ENCODE peak calls at places on chromosome 10, in six cellular contexts. D is H1, X is IMR-90, H is neuronal stem cell, Z is mesenchymal stem cell, E is trophoblast cell. C is an unnamed sample. For H3K9me3, the result is how much of the 10 kb centered on the place peaks cover.

GRCh38 chr10:92590623-92591549 is 2.0 kb upstream of the KIF11 start:
- DNase-seq in D (peak), X (peak), H (peak), Z (peak), E (peak), C (peak)

GRCh38 chr10:22259280-22259679 is 41.5 kb upstream of the EBLN1 start:
- DNase-seq in D (no peak), X (no peak), H (no peak), Z (peak), E (no peak), C (no peak)

GRCh38 chr10:6065845-6066244 is 3.7 kb upstream of the IL2RA start:
- DNase-seq in D (no peak), X (no peak), H (no peak), Z (no peak), E (no peak), C (no peak)

GRCh38 chr10:72336259-72337038 is 18.3 kb downstream of the DNAJB12 start:
- DNase-seq in D (no peak), X (no peak), H (no peak), Z (no peak), E (no peak), C (no peak)

GRCh38 chr10:54914049-54914448 is 113.0 kb upstream of the PCDH15 start:
- DNase-seq in D (no peak), X (no peak), H (no peak), Z (no peak), E (no peak), C (no peak)

GRCh38 chr10:32171213-32171612 is 115.0 kb upstream of the KIF5B start:
- DNase-seq in D (no peak), X (no peak), H (no peak), Z (no peak), E (peak), C (no peak)

GRCh38 chr10:17989908-17990767 is 38.4 kb downstream of the SLC39A12 start:
- DNase-seq in D (no peak), X (peak), H (no peak), Z (peak), E (peak), C (no peak)

GRCh38 chr10:116809528-116810500 is 39.5 kb upstream of the ENO4 start:
- DNase-seq in D (peak), X (no peak), H (no peak), Z (no peak), E (peak), C (peak)

GRCh38 chr10:97332586-97333350 is 1.8 kb downstream of the FRAT2 start:
- DNase-seq in D (no peak), X (peak), H (peak), Z (peak), E (peak), C (peak)

GRCh38 chr10:88958721-88959120 is 6.1 kb upstream of the ACTA2 start:
- DNase-seq in D (no peak), X (no peak), H (no peak), Z (no peak), E (no peak), C (no peak)

GRCh38 chr10:17386616-17387075 is 67.7 kb downstream of the ST8SIA6 start:
- DNase-seq in D (no peak), X (no peak), H (no peak), Z (no peak), E (peak), C (peak)

GRCh38 chr10:57420881-57421280 is 846.8 kb downstream of the IPMK start:
- DNase-seq in D (no peak), X (no peak), H (no peak), Z (no peak), E (peak), C (no peak)

GRCh38 chr10:70269741-70270140 is 14.1 kb downstream of the NPFFR1 start:
- DNase-seq in D (no peak), X (no peak), H (no peak), Z (no peak), E (no peak), C (no peak)

GRCh38 chr10:25028711-25029110 is 12.3 kb downstream of the THNSL1 start:
- DNase-seq in D (no peak), X (peak), H (no peak), Z (no peak), E (no peak), C (no peak)

GRCh38 chr10:126568809-126569208 is 101.7 kb downstream of the C10orf90 start:
- DNase-seq in D (no peak), X (no peak), H (no peak), Z (no peak), E (no peak), C (no peak)
- H3K4ac ChIP-seq in D (no peak), X (no peak), H (no peak), Z (no peak), E (no peak), C (no peak)

DNA sequence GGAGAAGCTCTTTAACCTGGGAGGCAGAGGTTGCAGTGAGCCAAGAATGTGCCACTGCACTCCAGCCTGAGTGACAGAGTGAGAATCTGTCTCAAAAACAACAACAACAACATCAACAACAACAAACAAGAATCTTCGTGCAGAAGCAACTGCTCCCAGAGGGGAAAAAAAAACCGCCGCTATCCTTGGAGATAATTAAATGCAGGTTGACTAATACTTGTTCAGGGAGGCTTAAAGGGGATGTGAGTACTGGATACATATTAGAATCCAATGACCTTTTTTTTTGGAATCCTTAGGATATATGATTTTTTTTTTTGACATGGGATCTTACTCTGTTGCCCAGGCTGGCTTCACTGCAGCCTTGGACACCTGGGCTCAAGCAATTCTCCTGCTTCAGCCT is 89.6 kb upstream of the FAM171A1 start:
- DNase-seq in D (no peak), X (no peak), H (no peak), Z (no peak), E (no peak), C (no peak)
- H3K9me3 ChIP-seq in D (under half), X (under half), H (under half), Z (under half), E (under half), C (under half)

GRCh38 chr10:8956400-8956799 is 901.9 kb downstream of the GATA3 start:
- DNase-seq in D (no peak), X (no peak), H (no peak), Z (no peak), E (no peak), C (no peak)
- H3K4ac ChIP-seq in D (no peak), X (no peak), H (no peak), Z (no peak), E (no peak), C (no peak)

DNA sequence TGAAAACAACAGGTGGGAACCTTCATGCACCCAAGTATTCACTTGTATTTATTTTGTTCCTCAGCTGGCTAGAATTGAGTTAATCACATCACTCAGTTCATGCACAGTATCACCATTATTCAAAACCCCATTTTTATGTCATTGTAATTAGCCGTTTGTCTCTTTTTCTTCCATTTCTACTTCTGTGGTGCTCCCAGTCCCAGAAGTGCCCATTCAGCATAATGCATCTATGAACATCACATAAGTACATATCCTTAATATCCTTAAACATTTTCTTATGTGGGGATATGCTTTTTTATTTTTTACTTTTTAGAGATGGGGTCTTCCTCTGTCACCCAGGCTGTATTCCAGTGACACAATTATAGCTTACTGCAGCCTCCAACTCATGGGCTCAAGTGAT is 510.9 kb upstream of the MGMT start:
- DNase-seq in D (no peak), X (no peak), H (no peak), Z (no peak), E (no peak), C (no peak)
- H3K9me3 ChIP-seq in D (under half), X (under half), H (under half), Z (under half), E (under half), C (under half)

DNA sequence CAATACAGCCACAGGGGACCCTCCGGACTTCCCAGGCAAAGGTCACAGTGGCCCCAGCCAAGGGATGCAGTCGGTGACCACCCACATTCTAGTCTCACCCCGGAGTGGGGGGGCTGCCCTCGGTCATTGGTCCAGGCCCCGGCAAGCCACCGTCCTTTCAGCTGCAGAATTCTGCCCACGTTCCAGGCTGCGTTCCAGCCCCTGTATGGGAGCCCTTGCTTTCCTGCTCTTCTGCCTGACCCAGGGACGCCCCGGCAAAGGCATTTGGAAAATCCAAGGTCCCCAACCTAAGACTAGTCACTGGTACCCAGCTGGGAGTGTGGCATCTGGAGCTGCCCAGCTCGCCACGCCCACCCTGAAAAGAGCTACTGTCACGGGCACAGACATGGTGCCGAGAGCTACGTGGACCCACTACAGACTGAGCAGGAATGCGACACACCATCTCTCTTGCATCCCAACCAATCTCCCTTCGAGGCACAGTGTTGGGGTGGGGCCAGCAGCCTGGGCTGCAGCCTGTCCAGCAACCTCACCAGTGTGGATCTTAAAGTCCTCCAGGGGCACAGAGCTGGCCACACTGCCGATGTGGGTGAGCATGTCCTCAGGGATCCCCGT is 18.6 kb downstream of the OGDHL start:
- DNase-seq in D (no peak), X (no peak), H (no peak), Z (no peak), E (no peak), C (peak)
- H3K4ac ChIP-seq in D (no peak), X (no peak), H (no peak), Z (no peak), E (no peak), C (no peak)

GRCh38 chr10:45399113-45399512 is 25.1 kb downstream of the ALOX5 start:
- DNase-seq in D (no peak), X (no peak), H (no peak), Z (no peak), E (no peak), C (no peak)
- H3K9me3 ChIP-seq in D (under half), X (under half), H (under half), Z (under half), E (under half), C (under half)

DNA sequence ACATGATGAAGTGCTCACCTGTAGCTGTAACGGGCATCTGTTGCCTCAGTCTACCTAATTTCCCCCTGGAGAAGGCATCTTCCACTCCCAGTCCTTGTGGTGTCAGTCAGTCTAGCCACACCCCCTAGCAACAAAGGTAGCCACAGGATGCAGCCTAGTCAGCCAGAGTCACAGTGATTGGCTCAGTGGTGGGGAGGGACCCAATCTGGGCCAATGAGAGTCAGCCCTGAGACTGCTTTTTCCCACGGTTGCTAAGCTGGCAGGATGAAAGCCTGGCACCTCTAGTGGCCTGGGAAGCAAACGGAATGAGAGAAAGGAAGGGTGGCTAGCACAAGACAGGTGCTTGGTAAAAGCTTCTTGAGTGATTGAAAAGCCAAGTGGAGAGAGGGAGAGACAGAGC is 118.6 kb downstream of the SH3PXD2A start:
- DNase-seq in D (peak), X (no peak), H (peak), Z (no peak), E (peak), C (peak)
- H3K4ac ChIP-seq in D (no peak), X (no peak), H (no peak), Z (peak), E (no peak), C (no peak)

GRCh38 chr10:131810805-131811137 is 90.0 kb upstream of the PPP2R2D start:
- DNase-seq in D (peak), X (no peak), H (no peak), Z (no peak), E (no peak), C (no peak)
- H3K9me3 ChIP-seq in D (under half), X (under half), H (under half), Z (under half), E (under half), C (under half)

GRCh38 chr10:80171248-80171660 is 34.1 kb downstream of the ANXA11 start:
- DNase-seq in D (no peak), X (no peak), H (no peak), Z (no peak), E (peak), C (peak)
- H3K4ac ChIP-seq in D (no peak), X (no peak), H (no peak), Z (no peak), E (peak), C (no peak)

DNA sequence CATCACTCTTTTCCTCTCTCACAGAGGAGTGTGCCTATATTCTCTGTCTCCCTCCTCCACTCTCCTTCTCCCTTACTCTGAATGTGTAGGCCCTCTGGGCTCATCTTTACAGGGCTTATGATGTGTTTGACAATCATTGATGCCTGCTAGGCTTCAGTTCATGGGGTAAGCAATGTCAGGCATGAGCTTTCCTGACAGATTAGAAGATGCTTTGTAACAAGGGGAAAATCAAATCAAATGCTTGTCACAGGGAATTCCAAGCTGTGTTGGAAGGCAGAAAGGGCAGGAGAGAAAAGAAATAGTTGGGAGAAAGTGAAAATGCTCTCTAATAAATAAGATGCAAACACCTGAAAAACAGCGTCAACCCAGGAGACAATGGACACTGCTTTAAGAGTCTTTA is 743.0 kb downstream of the SORCS3 start:
- DNase-seq in D (no peak), X (no peak), H (no peak), Z (no peak), E (no peak), C (no peak)
- H3K9me3 ChIP-seq in D (under half), X (under half), H (under half), Z (under half), E (under half), C (under half)